ENCODE peak calls at places on chromosomes 4 and X, in eight cellular contexts. Q, I, O, J, H, M, U and W are unnamed samples.
A peak's percentile ranks its signal among the peaks of the same experiment; 100 is the strongest.

GRCh38 chr4:1761130-1761688 is 31.9 kb upstream of the FGFR3 start:
- DNase-seq in H (no peak), O (no peak), M (no peak), Q (no peak), U (no peak), I (no peak), J (no peak), W (no peak)

GRCh38 chr4:183136880-183137279 is 37.8 kb downstream of the WWC2 start:
- DNase-seq in M (no peak), I (no peak), H (no peak), J (no peak), U (no peak), Q (no peak), O (peak; percentile 23), W (no peak)

GRCh38 chr4:48429709-48430474 is 53.3 kb upstream of the SLC10A4 start:
- DNase-seq in M (no peak), H (no peak), O (no peak), U (no peak), J (no peak), I (no peak), Q (no peak), W (no peak)

GRCh38 chr4:42588909-42589308 is 68.0 kb downstream of the ATP8A1 start:
- DNase-seq in H (no peak), Q (no peak), O (no peak), M (no peak), I (no peak), U (no peak), J (no peak), W (no peak)

GRCh38 chr4:176236909-176237308 is 32.1 kb downstream of the ASB5 start:
- DNase-seq in H (no peak), J (no peak), O (peak; percentile 16), Q (no peak), U (no peak), I (no peak), M (peak; percentile 15), W (no peak)

GRCh38 chrX:9542765-9543119 is 77.9 kb downstream of the TBL1X start:
- DNase-seq in U (no peak), O (no peak), J (no peak), H (no peak), Q (no peak), I (no peak), M (no peak), W (no peak)

GRCh38 chr4:69836321-69836720 is 23.6 kb downstream of the SULT1E1 start:
- DNase-seq in O (no peak), U (no peak), Q (no peak), J (no peak), H (no peak), M (peak; percentile 79), I (no peak), W (no peak)

GRCh38 chrX:125005863-125006262 is 313.8 kb upstream of the TEX13C start:
- DNase-seq in U (no peak), O (no peak), M (no peak), I (no peak), H (no peak), J (no peak), Q (no peak), W (no peak)

GRCh38 chr4:173635395-173635794 is 105.4 kb upstream of the HAND2 start:
- DNase-seq in M (no peak), O (no peak), Q (no peak), U (no peak), J (no peak), I (no peak), H (no peak), W (no peak)

GRCh38 chr4:69718376-69719293 is 41.8 kb downstream of the SULT1B1 start:
- DNase-seq in J (no peak), O (peak; percentile 34), U (no peak), M (peak; percentile 83), I (no peak), H (no peak), Q (no peak), W (no peak)

GRCh38 chrX:72255445-72255844 is 16.6 kb upstream of the ERCC6L start:
- DNase-seq in J (no peak), U (no peak), H (no peak), Q (no peak), O (no peak), I (no peak), M (no peak), W (no peak)

GRCh38 chr4:61500883-61501282 is 300.8 kb downstream of the ADGRL3 start:
- DNase-seq in J (peak; percentile 28), U (no peak), I (no peak), Q (no peak), O (no peak), M (no peak), H (no peak), W (no peak)

GRCh38 chr4:65658117-65658516 is 12.2 kb downstream of the EPHA5 start:
- DNase-seq in J (no peak), U (no peak), M (no peak), O (no peak), H (no peak), I (no peak), Q (no peak), W (no peak)

GRCh38 chrX:131477498-131477897 is 66.4 kb upstream of the OR13H1 start:
- DNase-seq in H (no peak), O (no peak), Q (no peak), J (no peak), I (no peak), M (no peak), U (no peak), W (no peak)

GRCh38 chrX:71532078-71532752 is 689 bp upstream of the OGT start:
- DNase-seq in U (peak; percentile 24), H (peak; percentile 59), I (no peak), J (no peak), O (peak; percentile 75), M (peak; percentile 69), Q (no peak), W (no peak)

GRCh38 chr4:41319553-41319952 is 62.8 kb downstream of the UCHL1 start:
- DNase-seq in U (no peak), J (no peak), M (no peak), I (no peak), H (no peak), Q (no peak), O (no peak), W (no peak)

GRCh38 chr4:183130328-183131155 is 31.5 kb downstream of the WWC2 start:
- DNase-seq in U (no peak), M (peak; percentile 52), H (no peak), J (no peak), I (no peak), Q (peak; percentile 72), O (peak; percentile 50), W (no peak)

GRCh38 chr4:169593050-169593449 is 19.3 kb downstream of the NEK1 start:
- DNase-seq in M (no peak), I (no peak), U (no peak), H (no peak), J (no peak), O (no peak), Q (no peak), W (no peak)

GRCh38 chrX:133645977-133646750 is 230.9 kb upstream of the GPC4 start:
- DNase-seq in J (no peak), O (peak; percentile 89), Q (no peak), I (no peak), H (no peak), U (no peak), M (no peak), W (no peak)

GRCh38 chr4:24226018-24226417 is 336.2 kb upstream of the PPARGC1A start:
- DNase-seq in H (no peak), J (no peak), I (no peak), O (peak; percentile 80), U (no peak), Q (no peak), M (no peak), W (no peak)

GRCh38 chr4:143403551-143403816 is 66.8 kb downstream of the GAB1 start:
- DNase-seq in Q (no peak), O (no peak), U (no peak), J (no peak), H (no peak), I (no peak), M (no peak), W (no peak)

GRCh38 chr4:101259876-101260275 is 87.5 kb downstream of the PPP3CA start:
- DNase-seq in I (no peak), M (peak; percentile 66), O (peak; percentile 61), U (no peak), J (no peak), Q (no peak), H (no peak), W (no peak)

GRCh38 chrX:145609951-145610511 is 207.6 kb upstream of the SLITRK2 start:
- DNase-seq in I (no peak), M (no peak), Q (no peak), J (no peak), O (no peak), U (no peak), H (no peak), W (no peak)

GRCh38 chr4:7677799-7678301 is 243.1 kb upstream of the PSAPL1 start:
- DNase-seq in M (no peak), O (no peak), J (no peak), U (no peak), H (no peak), I (no peak), Q (no peak), W (no peak)